ENCODE peak calls at places on chromosomes 11 and 22, in seven cellular contexts. C is foreskin melanocyte, V is NCI-H1092 treated with DMSO at 0.1 percent for 48 hours, D is germinal center, J is mammary epithelial cell, S is RCC 7860, I is H7. O is an unnamed sample.

GRCh38 chr11:71279916-71280645 is 27.7 kb upstream of the SHANK2 start:
- DNase-seq in C (no peak), V (no peak), D (no peak), J (no peak), S (no peak), I (no peak), O (no peak)

GRCh38 chr11:78647986-78648875 is 73.6 kb upstream of the NARS2 start:
- DNase-seq in C (no peak), V (peak; percentile 7), D (no peak), J (no peak), S (no peak), I (peak; percentile 1), O (no peak)

GRCh38 chr11:27296406-27296994 is 66.5 kb downstream of the CCDC34 start:
- DNase-seq in C (no peak), V (peak; percentile 72), D (peak; percentile 3), J (peak; percentile 45), S (peak; percentile 50), I (peak; percentile 68), O (peak; percentile 75)

GRCh38 chr22:20430641-20431519 is 6.7 kb downstream of the SCARF2 start:
- DNase-seq in C (no peak), V (peak; percentile 42), D (peak; percentile 79), J (peak; percentile 48), S (no peak), I (peak; percentile 93), O (no peak)

GRCh38 chr22:27885977-27886842 is 32.8 kb downstream of the PITPNB start:
- DNase-seq in C (peak; percentile 44), V (no peak), D (peak; percentile 62), J (peak; percentile 52), S (peak; percentile 10), I (peak; percentile 57), O (peak; percentile 52)

GRCh38 chr11:32555091-32555490 is 28.5 kb upstream of the EIF3M start:
- DNase-seq in C (no peak), V (no peak), D (no peak), J (no peak), S (no peak), I (no peak), O (no peak)

GRCh38 chr11:113504071-113504470 is 28.9 kb upstream of the DRD2 start:
- DNase-seq in C (no peak), V (no peak), D (no peak), J (no peak), S (no peak), I (no peak), O (no peak)

GRCh38 chr11:123250811-123251655 is 56.0 kb upstream of the CLMP start:
- DNase-seq in C (no peak), V (no peak), D (no peak), J (no peak), S (no peak), I (no peak), O (no peak)

GRCh38 chr11:69017951-69018350 is 4.9 kb upstream of the MRGPRF start:
- DNase-seq in C (no peak), V (no peak), D (no peak), J (no peak), S (no peak), I (no peak), O (no peak)

GRCh38 chr11:59560290-59560701 is 49.0 kb downstream of the OR4D9 start:
- DNase-seq in C (peak; percentile 63), V (peak; percentile 79), D (peak; percentile 45), J (peak; percentile 82), S (peak; percentile 79), I (peak; percentile 85), O (peak; percentile 91)

GRCh38 chr11:4466168-4466891 is 16.1 kb upstream of the OR52K1 start:
- DNase-seq in C (no peak), V (no peak), D (no peak), J (no peak), S (no peak), I (peak; percentile 15), O (no peak)

GRCh38 chr22:36331306-36331911 is 56.4 kb downstream of the MYH9 start:
- DNase-seq in C (peak; percentile 75), V (no peak), D (peak; percentile 75), J (peak; percentile 97), S (peak; percentile 97), I (peak; percentile 69), O (peak; percentile 46)

GRCh38 chr11:101913631-101914030 is 1.2 kb upstream of the CEP126 start:
- DNase-seq in C (no peak), V (no peak), D (no peak), J (no peak), S (no peak), I (no peak), O (peak; percentile 81)

GRCh38 chr11:45341379-45341778 is 55.2 kb upstream of the SYT13 start:
- DNase-seq in C (no peak), V (peak; percentile 28), D (no peak), J (no peak), S (no peak), I (peak; percentile 47), O (no peak)

GRCh38 chr11:33598426-33599069 is 102.1 kb downstream of the C11orf91 start:
- DNase-seq in C (no peak), V (peak; percentile 92), D (no peak), J (no peak), S (no peak), I (peak; percentile 52), O (peak; percentile 85)

GRCh38 chr11:100004541-100004940 is 682.5 kb upstream of the ARHGAP42 start:
- DNase-seq in C (peak; percentile 13), V (no peak), D (no peak), J (no peak), S (no peak), I (no peak), O (no peak)

GRCh38 chr11:61035086-61035835 is 63.8 kb downstream of the CD6 start:
- DNase-seq in C (no peak), V (no peak), D (no peak), J (no peak), S (no peak), I (no peak), O (no peak)

GRCh38 chr11:116276051-116277044 is 496.4 kb downstream of the BUD13 start:
- DNase-seq in C (peak; percentile 25), V (peak; percentile 53), D (peak; percentile 64), J (peak; percentile 17), S (peak; percentile 29), I (peak; percentile 93), O (peak; percentile 66)

GRCh38 chr11:11579012-11579755 is 42.6 kb downstream of the GALNT18 start:
- DNase-seq in C (no peak), V (peak; percentile 91), D (no peak), J (no peak), S (no peak), I (peak; percentile 6), O (peak; percentile 68)

GRCh38 chr22:19896665-19897355 is 42.1 kb upstream of the GNB1L start:
- DNase-seq in C (no peak), V (no peak), D (peak; percentile 49), J (no peak), S (no peak), I (no peak), O (peak; percentile 58)

GRCh38 chr11:128824199-128825049 is 42.7 kb downstream of the KCNJ1 start:
- DNase-seq in C (no peak), V (no peak), D (no peak), J (no peak), S (no peak), I (peak; percentile 89), O (no peak)

GRCh38 chr22:45709866-45710265 is 38.2 kb downstream of the ATXN10 start:
- DNase-seq in C (peak; percentile 9), V (no peak), D (no peak), J (peak; percentile 45), S (peak; percentile 82), I (no peak), O (no peak)

GRCh38 chr22:42315392-42315756 is 44.9 kb upstream of the TCF20 start:
- DNase-seq in C (no peak), V (no peak), D (no peak), J (no peak), S (no peak), I (no peak), O (no peak)

GRCh38 chr11:54944211-54944610 is 237.6 kb downstream of the OR4A5 start:
- DNase-seq in C (no peak), V (no peak), D (no peak), J (no peak), S (no peak), I (no peak), O (no peak)

GRCh38 chr11:17397311-17398002 is 9.0 kb upstream of the KCNJ11 start:
- DNase-seq in C (no peak), V (no peak), D (no peak), J (no peak), S (no peak), I (no peak), O (no peak)

GRCh38 chr22:32758866-32759385 is 42.6 kb upstream of the TIMP3 start:
- DNase-seq in C (no peak), V (no peak), D (no peak), J (no peak), S (no peak), I (no peak), O (no peak)

GRCh38 chr11:122850076-122850631 is 11.9 kb downstream of the CRTAM start:
- DNase-seq in C (no peak), V (no peak), D (no peak), J (no peak), S (peak; percentile 88), I (no peak), O (no peak)

GRCh38 chr11:46238967-46239800 is 38.3 kb upstream of the CREB3L1 start:
- DNase-seq in C (peak; percentile 73), V (peak; percentile 74), D (peak; percentile 89), J (peak; percentile 75), S (peak; percentile 76), I (peak; percentile 97), O (peak; percentile 76)

GRCh38 chr11:19083166-19083565 is 22.6 kb upstream of the MRGPRX2 start:
- DNase-seq in C (no peak), V (no peak), D (no peak), J (no peak), S (no peak), I (no peak), O (no peak)

GRCh38 chr11:73439002-73439843 is 63.0 kb downstream of the RELT start:
- DNase-seq in C (no peak), V (no peak), D (no peak), J (no peak), S (no peak), I (no peak), O (peak; percentile 91)

GRCh38 chr22:20803696-20804324 is 29.9 kb downstream of the SERPIND1 start:
- DNase-seq in C (peak; percentile 6), V (no peak), D (no peak), J (no peak), S (no peak), I (peak; percentile 76), O (peak; percentile 55)

GRCh38 chr11:110134120-110134519 is 40.9 kb downstream of the ZC3H12C start:
- DNase-seq in C (no peak), V (peak; percentile 75), D (no peak), J (no peak), S (no peak), I (no peak), O (no peak)

GRCh38 chr11:57131080-57131790 is 50.5 kb upstream of the LRRC55 start:
- DNase-seq in C (no peak), V (peak; percentile 15), D (no peak), J (peak; percentile 39), S (no peak), I (peak; percentile 47), O (no peak)

GRCh38 chr11:33652930-33653329 is 47.7 kb downstream of the C11orf91 start:
- DNase-seq in C (no peak), V (no peak), D (no peak), J (no peak), S (no peak), I (no peak), O (no peak)

GRCh38 chr11:117792241-117792640 is 4.8 kb downstream of the DSCAML1 start:
- DNase-seq in C (no peak), V (peak; percentile 35), D (no peak), J (no peak), S (no peak), I (no peak), O (no peak)

GRCh38 chr22:25083414-25084166 is 116.1 kb upstream of the CRYBB3 start:
- DNase-seq in C (no peak), V (peak; percentile 30), D (no peak), J (peak; percentile 30), S (no peak), I (peak; percentile 53), O (no peak)

GRCh38 chr11:114416441-114416928 is 16.0 kb downstream of the RBM7 start:
- DNase-seq in C (no peak), V (no peak), D (no peak), J (peak; percentile 89), S (peak; percentile 9), I (no peak), O (no peak)

GRCh38 chr11:103709366-103709765 is 327.1 kb upstream of the DDI1 start:
- DNase-seq in C (no peak), V (no peak), D (peak; percentile 7), J (no peak), S (no peak), I (no peak), O (no peak)